ENCODE peak calls at places on chromosomes 6 and 20, in seven cellular contexts. One of them, this sample, is unnamed. For H3K4me1, the result is how much of the 10 kb centered on the place peaks cover.

GRCh38 chr20:54680872-54681297 is 205.5 kb downstream of the DOK5 start:
- DNase-seq in esophagus squamous epithelium: no peak
- DNase-seq in GM23248: peak
- DNase-seq in CD8-positive, alpha-beta T cell: no peak
- DNase-seq in ovary: no peak
- DNase-seq in CD4-positive, CD25-positive, alpha-beta regulatory T cell: no peak
- DNase-seq in IMR-90: peak
- DNase-seq in this sample: no peak

GRCh38 chr20:63831696-63832686 is 927 bp upstream of the ZBTB46 start:
- DNase-seq in esophagus squamous epithelium: no peak
- DNase-seq in GM23248: peak
- DNase-seq in CD8-positive, alpha-beta T cell: no peak
- DNase-seq in ovary: peak
- DNase-seq in CD4-positive, CD25-positive, alpha-beta regulatory T cell: no peak
- DNase-seq in IMR-90: no peak
- DNase-seq in this sample: no peak

GRCh38 chr6:31246051-31246495 is 25.8 kb downstream of the HLA-C start:
- DNase-seq in esophagus squamous epithelium: no peak
- DNase-seq in GM23248: peak
- DNase-seq in CD8-positive, alpha-beta T cell: no peak
- DNase-seq in ovary: no peak
- DNase-seq in CD4-positive, CD25-positive, alpha-beta regulatory T cell: no peak
- DNase-seq in IMR-90: peak
- DNase-seq in this sample: no peak

GRCh38 chr6:108113557-108114519 is 39.3 kb upstream of the OSTM1 start:
- DNase-seq in esophagus squamous epithelium: no peak
- DNase-seq in GM23248: peak
- DNase-seq in CD8-positive, alpha-beta T cell: no peak
- DNase-seq in ovary: no peak
- DNase-seq in CD4-positive, CD25-positive, alpha-beta regulatory T cell: no peak
- DNase-seq in IMR-90: peak
- DNase-seq in this sample: no peak

GRCh38 chr6:26195924-26196845 is 109.0 kb downstream of the HFE start:
- DNase-seq in esophagus squamous epithelium: no peak
- DNase-seq in GM23248: peak
- DNase-seq in CD8-positive, alpha-beta T cell: no peak
- DNase-seq in ovary: no peak
- DNase-seq in CD4-positive, CD25-positive, alpha-beta regulatory T cell: no peak
- DNase-seq in IMR-90: peak
- DNase-seq in this sample: peak

GRCh38 chr20:38104283-38104682 is 60.8 kb downstream of the TGM2 start:
- DNase-seq in esophagus squamous epithelium: no peak
- DNase-seq in GM23248: no peak
- DNase-seq in CD8-positive, alpha-beta T cell: no peak
- DNase-seq in ovary: no peak
- DNase-seq in CD4-positive, CD25-positive, alpha-beta regulatory T cell: no peak
- DNase-seq in IMR-90: no peak
- DNase-seq in this sample: no peak

GRCh38 chr20:53609501-53610445 is 16.1 kb upstream of the ZNF217 start:
- DNase-seq in esophagus squamous epithelium: peak
- DNase-seq in GM23248: peak
- DNase-seq in CD8-positive, alpha-beta T cell: peak
- DNase-seq in ovary: no peak
- DNase-seq in CD4-positive, CD25-positive, alpha-beta regulatory T cell: peak
- DNase-seq in IMR-90: peak
- DNase-seq in this sample: peak

GRCh38 chr6:111482236-111482958 is 621 bp downstream of the REV3L start:
- DNase-seq in esophagus squamous epithelium: no peak
- DNase-seq in GM23248: peak
- DNase-seq in CD8-positive, alpha-beta T cell: peak
- DNase-seq in ovary: peak
- DNase-seq in CD4-positive, CD25-positive, alpha-beta regulatory T cell: peak
- DNase-seq in IMR-90: peak
- DNase-seq in this sample: no peak

GRCh38 chr6:47710295-47710694 is 11.9 kb downstream of the ADGRF4 start:
- DNase-seq in esophagus squamous epithelium: no peak
- DNase-seq in GM23248: no peak
- DNase-seq in CD8-positive, alpha-beta T cell: no peak
- DNase-seq in ovary: no peak
- DNase-seq in CD4-positive, CD25-positive, alpha-beta regulatory T cell: no peak
- DNase-seq in IMR-90: no peak
- DNase-seq in this sample: no peak

GRCh38 chr20:57229490-57229889 is 37.0 kb downstream of the BMP7 start:
- DNase-seq in esophagus squamous epithelium: no peak
- DNase-seq in GM23248: no peak
- DNase-seq in CD8-positive, alpha-beta T cell: no peak
- DNase-seq in ovary: no peak
- DNase-seq in CD4-positive, CD25-positive, alpha-beta regulatory T cell: no peak
- DNase-seq in IMR-90: no peak
- DNase-seq in this sample: no peak

GRCh38 chr20:54133434-54134427 is 40.1 kb downstream of the CYP24A1 start:
- DNase-seq in esophagus squamous epithelium: no peak
- DNase-seq in GM23248: peak
- DNase-seq in CD8-positive, alpha-beta T cell: no peak
- DNase-seq in ovary: no peak
- DNase-seq in CD4-positive, CD25-positive, alpha-beta regulatory T cell: no peak
- DNase-seq in IMR-90: peak
- DNase-seq in this sample: no peak

GRCh38 chr20:23612385-23612784 is 6.7 kb upstream of the CST9 start:
- DNase-seq in esophagus squamous epithelium: no peak
- DNase-seq in GM23248: no peak
- DNase-seq in CD8-positive, alpha-beta T cell: no peak
- DNase-seq in ovary: no peak
- DNase-seq in CD4-positive, CD25-positive, alpha-beta regulatory T cell: no peak
- DNase-seq in IMR-90: no peak
- DNase-seq in this sample: no peak

GRCh38 chr6:161141173-161141572 is 132.7 kb downstream of the AGPAT4 start:
- DNase-seq in esophagus squamous epithelium: no peak
- DNase-seq in GM23248: no peak
- DNase-seq in CD8-positive, alpha-beta T cell: no peak
- DNase-seq in ovary: no peak
- DNase-seq in CD4-positive, CD25-positive, alpha-beta regulatory T cell: no peak
- DNase-seq in IMR-90: no peak
- DNase-seq in this sample: no peak

GRCh38 chr6:119620846-119621570 is 271.4 kb upstream of the MAN1A1 start:
- DNase-seq in esophagus squamous epithelium: no peak
- DNase-seq in GM23248: peak
- DNase-seq in CD8-positive, alpha-beta T cell: no peak
- DNase-seq in ovary: no peak
- DNase-seq in CD4-positive, CD25-positive, alpha-beta regulatory T cell: no peak
- DNase-seq in IMR-90: peak
- DNase-seq in this sample: no peak

GRCh38 chr20:21229163-21229562 is 74.0 kb upstream of the XRN2 start:
- DNase-seq in esophagus squamous epithelium: no peak
- DNase-seq in GM23248: peak
- DNase-seq in CD8-positive, alpha-beta T cell: no peak
- DNase-seq in ovary: no peak
- DNase-seq in CD4-positive, CD25-positive, alpha-beta regulatory T cell: no peak
- DNase-seq in IMR-90: peak
- DNase-seq in this sample: no peak

GRCh38 chr6:146200136-146200708 is 171.4 kb downstream of the GRM1 start:
- DNase-seq in esophagus squamous epithelium: no peak
- DNase-seq in GM23248: peak
- DNase-seq in CD8-positive, alpha-beta T cell: no peak
- DNase-seq in ovary: no peak
- DNase-seq in CD4-positive, CD25-positive, alpha-beta regulatory T cell: no peak
- DNase-seq in IMR-90: no peak
- DNase-seq in this sample: no peak

GRCh38 chr6:2713473-2714358 is 37.0 kb downstream of the MYLK4 start:
- DNase-seq in esophagus squamous epithelium: no peak
- DNase-seq in GM23248: no peak
- DNase-seq in CD8-positive, alpha-beta T cell: no peak
- DNase-seq in ovary: no peak
- DNase-seq in CD4-positive, CD25-positive, alpha-beta regulatory T cell: no peak
- DNase-seq in IMR-90: no peak
- DNase-seq in this sample: no peak

GRCh38 chr20:25008388-25009217 is 16.1 kb upstream of the APMAP start:
- DNase-seq in esophagus squamous epithelium: no peak
- DNase-seq in GM23248: no peak
- DNase-seq in CD8-positive, alpha-beta T cell: no peak
- DNase-seq in ovary: peak
- DNase-seq in CD4-positive, CD25-positive, alpha-beta regulatory T cell: no peak
- DNase-seq in IMR-90: no peak
- DNase-seq in this sample: no peak

GRCh38 chr6:115882174-115882573 is 178.5 kb downstream of the FRK start:
- DNase-seq in esophagus squamous epithelium: no peak
- DNase-seq in GM23248: no peak
- DNase-seq in CD8-positive, alpha-beta T cell: no peak
- DNase-seq in ovary: no peak
- DNase-seq in CD4-positive, CD25-positive, alpha-beta regulatory T cell: no peak
- DNase-seq in IMR-90: no peak
- DNase-seq in this sample: no peak

GRCh38 chr20:20578838-20579237 is 133.6 kb downstream of the RALGAPA2 start:
- DNase-seq in esophagus squamous epithelium: no peak
- DNase-seq in GM23248: no peak
- DNase-seq in CD8-positive, alpha-beta T cell: no peak
- DNase-seq in ovary: no peak
- DNase-seq in CD4-positive, CD25-positive, alpha-beta regulatory T cell: no peak
- DNase-seq in IMR-90: no peak
- DNase-seq in this sample: no peak

GRCh38 chr6:46098678-46099077 is 31.1 kb upstream of the ENPP4 start:
- DNase-seq in esophagus squamous epithelium: no peak
- DNase-seq in GM23248: no peak
- DNase-seq in CD8-positive, alpha-beta T cell: no peak
- DNase-seq in ovary: no peak
- DNase-seq in CD4-positive, CD25-positive, alpha-beta regulatory T cell: no peak
- DNase-seq in IMR-90: no peak
- DNase-seq in this sample: no peak

GRCh38 chr20:17747431-17747846 is 47.7 kb downstream of the BANF2 start:
- DNase-seq in esophagus squamous epithelium: no peak
- DNase-seq in GM23248: peak
- DNase-seq in CD8-positive, alpha-beta T cell: no peak
- DNase-seq in ovary: no peak
- DNase-seq in CD4-positive, CD25-positive, alpha-beta regulatory T cell: no peak
- DNase-seq in IMR-90: peak
- DNase-seq in this sample: no peak

GRCh38 chr20:12180107-12180661 is 262.5 kb downstream of the BTBD3 start:
- DNase-seq in esophagus squamous epithelium: no peak
- DNase-seq in GM23248: no peak
- DNase-seq in CD8-positive, alpha-beta T cell: no peak
- DNase-seq in ovary: no peak
- DNase-seq in CD4-positive, CD25-positive, alpha-beta regulatory T cell: no peak
- DNase-seq in IMR-90: no peak
- DNase-seq in this sample: no peak

GRCh38 chr6:12578751-12579150 is 137.8 kb upstream of the PHACTR1 start:
- DNase-seq in esophagus squamous epithelium: no peak
- DNase-seq in GM23248: peak
- DNase-seq in CD8-positive, alpha-beta T cell: no peak
- DNase-seq in ovary: no peak
- DNase-seq in CD4-positive, CD25-positive, alpha-beta regulatory T cell: no peak
- DNase-seq in IMR-90: peak
- DNase-seq in this sample: no peak

DNA sequence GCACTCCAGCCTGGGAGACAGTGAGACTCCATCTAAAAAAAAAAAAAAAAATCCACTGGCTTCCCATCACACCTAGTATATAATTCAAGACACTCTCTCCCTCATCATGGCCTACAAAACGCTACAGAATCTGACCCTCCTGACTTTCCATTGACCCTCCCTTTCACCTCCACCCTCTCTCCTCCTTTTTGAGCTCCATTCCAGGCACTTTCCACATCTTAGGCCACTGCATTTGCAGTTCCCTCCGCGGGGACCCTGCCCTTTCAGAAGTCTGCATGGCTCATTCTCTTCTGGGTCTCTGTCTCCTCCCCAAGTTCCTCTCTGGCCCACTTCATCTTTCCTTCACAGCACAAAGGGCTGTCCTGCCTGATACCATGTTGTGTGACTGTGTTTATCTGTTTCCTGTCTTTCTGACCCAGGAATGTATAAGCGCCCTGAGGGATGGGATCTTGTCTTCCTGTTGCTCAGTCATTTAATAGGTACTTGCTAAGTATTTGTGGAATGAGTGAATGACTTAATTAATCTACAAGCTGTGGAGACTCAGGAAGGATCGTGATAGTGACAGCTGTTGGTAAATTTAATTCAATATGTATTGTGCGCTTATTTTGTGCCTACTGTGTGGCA is 35.2 kb downstream of the NCR2 start:
- DNase-seq in esophagus squamous epithelium: no peak
- DNase-seq in GM23248: no peak
- DNase-seq in CD8-positive, alpha-beta T cell: no peak
- DNase-seq in ovary: no peak
- DNase-seq in CD4-positive, CD25-positive, alpha-beta regulatory T cell: no peak
- DNase-seq in IMR-90: no peak
- DNase-seq in this sample: no peak
- H3K4me1 ChIP-seq in esophagus squamous epithelium: half or more
- H3K4me1 ChIP-seq in GM23248: under half
- H3K4me1 ChIP-seq in CD8-positive, alpha-beta T cell: under half
- H3K4me1 ChIP-seq in ovary: under half
- H3K4me1 ChIP-seq in CD4-positive, CD25-positive, alpha-beta regulatory T cell: under half
- H3K4me1 ChIP-seq in IMR-90: under half
- H3K4me1 ChIP-seq in this sample: under half

DNA sequence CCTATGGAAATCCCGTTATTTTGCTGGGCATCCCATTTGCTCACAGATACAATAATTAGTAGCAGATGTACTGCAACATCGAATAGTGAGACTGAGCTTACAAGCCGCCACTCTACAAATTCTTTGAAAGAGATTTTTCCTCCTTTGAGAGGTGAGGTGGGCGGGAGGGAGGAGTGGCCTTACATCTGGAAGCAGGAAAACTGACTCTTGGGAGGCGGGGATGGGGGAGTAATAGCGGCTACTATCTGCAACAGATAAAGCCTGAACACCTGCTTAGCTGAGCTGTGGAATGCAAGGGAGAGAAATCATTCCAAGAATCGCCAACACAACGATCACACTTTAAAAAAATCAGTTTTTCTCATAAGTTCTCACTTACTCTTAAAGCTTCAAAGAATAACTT is 10.1 kb downstream of the GRIK2 start:
- DNase-seq in esophagus squamous epithelium: no peak
- DNase-seq in GM23248: no peak
- DNase-seq in CD8-positive, alpha-beta T cell: no peak
- DNase-seq in ovary: no peak
- DNase-seq in CD4-positive, CD25-positive, alpha-beta regulatory T cell: no peak
- DNase-seq in IMR-90: peak
- DNase-seq in this sample: no peak
- H3K4me3 ChIP-seq in esophagus squamous epithelium: no peak
- H3K4me3 ChIP-seq in GM23248: peak
- H3K4me3 ChIP-seq in CD8-positive, alpha-beta T cell: no peak
- H3K4me3 ChIP-seq in ovary: no peak
- H3K4me3 ChIP-seq in CD4-positive, CD25-positive, alpha-beta regulatory T cell: no peak
- H3K4me3 ChIP-seq in IMR-90: no peak
- H3K4me3 ChIP-seq in this sample: no peak

DNA sequence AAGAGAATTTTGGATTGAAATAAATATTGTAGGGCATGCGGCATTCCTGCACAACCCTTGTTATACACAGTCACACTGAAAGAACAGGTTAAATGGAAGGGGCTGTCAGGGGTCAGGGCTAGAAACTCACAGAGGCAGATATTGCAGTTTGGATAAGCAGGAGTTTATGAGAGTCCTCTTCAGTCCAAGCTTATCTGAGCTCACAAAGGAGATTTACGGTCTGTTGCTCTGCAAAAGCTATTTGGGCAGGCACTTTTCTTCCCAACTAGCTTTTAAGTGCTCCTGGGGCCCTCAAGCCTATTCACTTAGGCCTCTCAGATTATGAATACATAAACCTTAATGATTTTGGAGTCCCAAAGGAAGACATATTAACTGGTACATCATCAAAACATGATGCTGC is 156.2 kb downstream of the SOX4 start:
- DNase-seq in esophagus squamous epithelium: no peak
- DNase-seq in GM23248: no peak
- DNase-seq in CD8-positive, alpha-beta T cell: no peak
- DNase-seq in ovary: no peak
- DNase-seq in CD4-positive, CD25-positive, alpha-beta regulatory T cell: no peak
- DNase-seq in IMR-90: no peak
- DNase-seq in this sample: no peak
- H3K4me1 ChIP-seq in esophagus squamous epithelium: under half
- H3K4me1 ChIP-seq in GM23248: under half
- H3K4me1 ChIP-seq in CD8-positive, alpha-beta T cell: under half
- H3K4me1 ChIP-seq in ovary: under half
- H3K4me1 ChIP-seq in CD4-positive, CD25-positive, alpha-beta regulatory T cell: under half
- H3K4me1 ChIP-seq in IMR-90: under half
- H3K4me1 ChIP-seq in this sample: under half

GRCh38 chr6:106518748-106519147 is 110.5 kb downstream of the RTN4IP1 start:
- DNase-seq in esophagus squamous epithelium: no peak
- DNase-seq in GM23248: no peak
- DNase-seq in CD8-positive, alpha-beta T cell: no peak
- DNase-seq in ovary: no peak
- DNase-seq in CD4-positive, CD25-positive, alpha-beta regulatory T cell: no peak
- DNase-seq in IMR-90: no peak
- DNase-seq in this sample: no peak
- H3K4me3 ChIP-seq in esophagus squamous epithelium: no peak
- H3K4me3 ChIP-seq in GM23248: peak
- H3K4me3 ChIP-seq in CD8-positive, alpha-beta T cell: peak
- H3K4me3 ChIP-seq in ovary: no peak
- H3K4me3 ChIP-seq in CD4-positive, CD25-positive, alpha-beta regulatory T cell: peak
- H3K4me3 ChIP-seq in IMR-90: no peak
- H3K4me3 ChIP-seq in this sample: peak

This sample was measured in CD4-positive, alpha-beta memory T cell.